ENCODE peak calls at places on chromosomes 13 and 19, in nine cellular contexts. One of them, this sample, is unnamed.

GRCh38 chr13:85772379-85772778 is 26.8 kb downstream of the SLITRK6 start:
- DNase-seq in stimulated activated CD4-positive, alpha-beta T cell treated with anti-CD3 and anti-CD28 coated beads, TNF-alpha, amount 100 ng/mL, for 24 hours: no peak
- DNase-seq in HCT116: no peak
- DNase-seq in glutamatergic neuron: no peak
- DNase-seq in Karpas-422: no peak
- DNase-seq in activated CD4-positive, alpha-beta T cell treated with anti-CD3 and anti-CD28 coated beads, Interleukin-2, amount 50 U/mL, for 48 hours: no peak
- DNase-seq in foreskin fibroblast: no peak
- DNase-seq in posterior vena cava: no peak
- DNase-seq in globus pallidus: no peak
- DNase-seq in this sample: no peak

GRCh38 chr13:113288880-113289279 is 8.2 kb upstream of the LAMP1 start:
- DNase-seq in stimulated activated CD4-positive, alpha-beta T cell treated with anti-CD3 and anti-CD28 coated beads, TNF-alpha, amount 100 ng/mL, for 24 hours: no peak
- DNase-seq in HCT116: no peak
- DNase-seq in glutamatergic neuron: no peak
- DNase-seq in foreskin fibroblast: no peak
- DNase-seq in posterior vena cava: peak; percentile 31
- DNase-seq in activated CD4-positive, alpha-beta T cell treated with anti-CD3 and anti-CD28 coated beads, Interleukin-2, amount 50 U/mL, for 48 hours: no peak
- DNase-seq in globus pallidus: no peak
- DNase-seq in Karpas-422: no peak
- DNase-seq in this sample: no peak

GRCh38 chr13:74325106-74325505 is 190.9 kb upstream of the KLF12 start:
- DNase-seq in HCT116: no peak
- DNase-seq in Karpas-422: no peak
- DNase-seq in foreskin fibroblast: peak; percentile 90
- DNase-seq in glutamatergic neuron: no peak
- DNase-seq in posterior vena cava: no peak
- DNase-seq in globus pallidus: peak; percentile 43
- DNase-seq in activated CD4-positive, alpha-beta T cell treated with anti-CD3 and anti-CD28 coated beads, Interleukin-2, amount 50 U/mL, for 48 hours: no peak
- DNase-seq in stimulated activated CD4-positive, alpha-beta T cell treated with anti-CD3 and anti-CD28 coated beads, TNF-alpha, amount 100 ng/mL, for 24 hours: no peak
- DNase-seq in this sample: no peak

GRCh38 chr13:87622921-87623320 is 48.2 kb upstream of the SLITRK5 start:
- DNase-seq in activated CD4-positive, alpha-beta T cell treated with anti-CD3 and anti-CD28 coated beads, Interleukin-2, amount 50 U/mL, for 48 hours: no peak
- DNase-seq in Karpas-422: no peak
- DNase-seq in posterior vena cava: no peak
- DNase-seq in globus pallidus: peak; percentile 7
- DNase-seq in glutamatergic neuron: no peak
- DNase-seq in stimulated activated CD4-positive, alpha-beta T cell treated with anti-CD3 and anti-CD28 coated beads, TNF-alpha, amount 100 ng/mL, for 24 hours: no peak
- DNase-seq in foreskin fibroblast: no peak
- DNase-seq in HCT116: no peak
- DNase-seq in this sample: no peak

GRCh38 chr19:33687761-33688656 is 66.3 kb downstream of the CHST8 start:
- DNase-seq in glutamatergic neuron: peak; percentile 74
- DNase-seq in globus pallidus: no peak
- DNase-seq in activated CD4-positive, alpha-beta T cell treated with anti-CD3 and anti-CD28 coated beads, Interleukin-2, amount 50 U/mL, for 48 hours: no peak
- DNase-seq in stimulated activated CD4-positive, alpha-beta T cell treated with anti-CD3 and anti-CD28 coated beads, TNF-alpha, amount 100 ng/mL, for 24 hours: no peak
- DNase-seq in foreskin fibroblast: no peak
- DNase-seq in Karpas-422: no peak
- DNase-seq in posterior vena cava: peak; percentile 53
- DNase-seq in HCT116: no peak
- DNase-seq in this sample: no peak

GRCh38 chr13:42626461-42626860 is 52.5 kb downstream of the TNFSF11 start:
- DNase-seq in Karpas-422: no peak
- DNase-seq in HCT116: no peak
- DNase-seq in globus pallidus: no peak
- DNase-seq in glutamatergic neuron: no peak
- DNase-seq in activated CD4-positive, alpha-beta T cell treated with anti-CD3 and anti-CD28 coated beads, Interleukin-2, amount 50 U/mL, for 48 hours: no peak
- DNase-seq in foreskin fibroblast: no peak
- DNase-seq in posterior vena cava: no peak
- DNase-seq in stimulated activated CD4-positive, alpha-beta T cell treated with anti-CD3 and anti-CD28 coated beads, TNF-alpha, amount 100 ng/mL, for 24 hours: no peak
- DNase-seq in this sample: no peak

GRCh38 chr19:5451494-5451893 is 3.7 kb upstream of the ZNRF4 start:
- DNase-seq in HCT116: no peak
- DNase-seq in globus pallidus: peak; percentile 31
- DNase-seq in Karpas-422: peak; percentile 29
- DNase-seq in glutamatergic neuron: no peak
- DNase-seq in foreskin fibroblast: no peak
- DNase-seq in posterior vena cava: no peak
- DNase-seq in activated CD4-positive, alpha-beta T cell treated with anti-CD3 and anti-CD28 coated beads, Interleukin-2, amount 50 U/mL, for 48 hours: no peak
- DNase-seq in stimulated activated CD4-positive, alpha-beta T cell treated with anti-CD3 and anti-CD28 coated beads, TNF-alpha, amount 100 ng/mL, for 24 hours: no peak
- DNase-seq in this sample: no peak

GRCh38 chr19:29528350-29528945 is 2.7 kb downstream of the VSTM2B start:
- DNase-seq in Karpas-422: peak; percentile 80
- DNase-seq in foreskin fibroblast: peak; percentile 85
- DNase-seq in HCT116: peak; percentile 31
- DNase-seq in globus pallidus: peak; percentile 81
- DNase-seq in glutamatergic neuron: peak; percentile 92
- DNase-seq in stimulated activated CD4-positive, alpha-beta T cell treated with anti-CD3 and anti-CD28 coated beads, TNF-alpha, amount 100 ng/mL, for 24 hours: peak; percentile 20
- DNase-seq in posterior vena cava: peak; percentile 89
- DNase-seq in activated CD4-positive, alpha-beta T cell treated with anti-CD3 and anti-CD28 coated beads, Interleukin-2, amount 50 U/mL, for 48 hours: peak; percentile 77
- DNase-seq in this sample: peak; percentile 94

GRCh38 chr13:99034333-99035085 is 56.6 kb upstream of the DOCK9 start:
- DNase-seq in activated CD4-positive, alpha-beta T cell treated with anti-CD3 and anti-CD28 coated beads, Interleukin-2, amount 50 U/mL, for 48 hours: no peak
- DNase-seq in Karpas-422: no peak
- DNase-seq in HCT116: no peak
- DNase-seq in glutamatergic neuron: no peak
- DNase-seq in stimulated activated CD4-positive, alpha-beta T cell treated with anti-CD3 and anti-CD28 coated beads, TNF-alpha, amount 100 ng/mL, for 24 hours: no peak
- DNase-seq in foreskin fibroblast: no peak
- DNase-seq in posterior vena cava: no peak
- DNase-seq in globus pallidus: no peak
- DNase-seq in this sample: no peak

GRCh38 chr19:45162464-45163143 is 1.8 kb upstream of the NKPD1 start:
- DNase-seq in activated CD4-positive, alpha-beta T cell treated with anti-CD3 and anti-CD28 coated beads, Interleukin-2, amount 50 U/mL, for 48 hours: no peak
- DNase-seq in posterior vena cava: no peak
- DNase-seq in globus pallidus: no peak
- DNase-seq in glutamatergic neuron: no peak
- DNase-seq in HCT116: no peak
- DNase-seq in foreskin fibroblast: no peak
- DNase-seq in Karpas-422: no peak
- DNase-seq in stimulated activated CD4-positive, alpha-beta T cell treated with anti-CD3 and anti-CD28 coated beads, TNF-alpha, amount 100 ng/mL, for 24 hours: no peak
- DNase-seq in this sample: peak; percentile 93

GRCh38 chr13:60463787-60464186 is 66.8 kb downstream of the TDRD3 start:
- DNase-seq in Karpas-422: no peak
- DNase-seq in foreskin fibroblast: no peak
- DNase-seq in globus pallidus: no peak
- DNase-seq in stimulated activated CD4-positive, alpha-beta T cell treated with anti-CD3 and anti-CD28 coated beads, TNF-alpha, amount 100 ng/mL, for 24 hours: no peak
- DNase-seq in activated CD4-positive, alpha-beta T cell treated with anti-CD3 and anti-CD28 coated beads, Interleukin-2, amount 50 U/mL, for 48 hours: no peak
- DNase-seq in HCT116: no peak
- DNase-seq in posterior vena cava: no peak
- DNase-seq in glutamatergic neuron: no peak
- DNase-seq in this sample: no peak

GRCh38 chr13:19618925-19619324 is 14.5 kb upstream of the MPHOSPH8 start:
- DNase-seq in HCT116: peak; percentile 35
- DNase-seq in glutamatergic neuron: no peak
- DNase-seq in activated CD4-positive, alpha-beta T cell treated with anti-CD3 and anti-CD28 coated beads, Interleukin-2, amount 50 U/mL, for 48 hours: no peak
- DNase-seq in foreskin fibroblast: peak; percentile 73
- DNase-seq in Karpas-422: peak; percentile 75
- DNase-seq in globus pallidus: no peak
- DNase-seq in posterior vena cava: no peak
- DNase-seq in stimulated activated CD4-positive, alpha-beta T cell treated with anti-CD3 and anti-CD28 coated beads, TNF-alpha, amount 100 ng/mL, for 24 hours: no peak
- DNase-seq in this sample: no peak

GRCh38 chr19:8575467-8575997 is 1.7 kb downstream of the MYO1F start:
- DNase-seq in HCT116: no peak
- DNase-seq in activated CD4-positive, alpha-beta T cell treated with anti-CD3 and anti-CD28 coated beads, Interleukin-2, amount 50 U/mL, for 48 hours: peak; percentile 33
- DNase-seq in foreskin fibroblast: peak; percentile 27
- DNase-seq in glutamatergic neuron: no peak
- DNase-seq in Karpas-422: no peak
- DNase-seq in stimulated activated CD4-positive, alpha-beta T cell treated with anti-CD3 and anti-CD28 coated beads, TNF-alpha, amount 100 ng/mL, for 24 hours: no peak
- DNase-seq in posterior vena cava: no peak
- DNase-seq in globus pallidus: no peak
- DNase-seq in this sample: no peak

GRCh38 chr19:47231215-47232054 is 436 bp upstream of the BBC3 start:
- DNase-seq in Karpas-422: peak; percentile 84
- DNase-seq in posterior vena cava: peak; percentile 96
- DNase-seq in HCT116: no peak
- DNase-seq in foreskin fibroblast: peak; percentile 96
- DNase-seq in globus pallidus: peak; percentile 74
- DNase-seq in activated CD4-positive, alpha-beta T cell treated with anti-CD3 and anti-CD28 coated beads, Interleukin-2, amount 50 U/mL, for 48 hours: peak; percentile 89
- DNase-seq in glutamatergic neuron: peak; percentile 85
- DNase-seq in stimulated activated CD4-positive, alpha-beta T cell treated with anti-CD3 and anti-CD28 coated beads, TNF-alpha, amount 100 ng/mL, for 24 hours: peak; percentile 68
- DNase-seq in this sample: no peak

GRCh38 chr19:35153701-35154534 is 617 bp upstream of the FXYD5 start:
- DNase-seq in activated CD4-positive, alpha-beta T cell treated with anti-CD3 and anti-CD28 coated beads, Interleukin-2, amount 50 U/mL, for 48 hours: peak; percentile 82
- DNase-seq in HCT116: no peak
- DNase-seq in globus pallidus: no peak
- DNase-seq in foreskin fibroblast: peak; percentile 72
- DNase-seq in posterior vena cava: no peak
- DNase-seq in glutamatergic neuron: peak; percentile 74
- DNase-seq in Karpas-422: peak; percentile 81
- DNase-seq in stimulated activated CD4-positive, alpha-beta T cell treated with anti-CD3 and anti-CD28 coated beads, TNF-alpha, amount 100 ng/mL, for 24 hours: peak; percentile 66
- DNase-seq in this sample: no peak

GRCh38 chr13:99269627-99270252 is 11.6 kb upstream of the GPR18 start:
- DNase-seq in stimulated activated CD4-positive, alpha-beta T cell treated with anti-CD3 and anti-CD28 coated beads, TNF-alpha, amount 100 ng/mL, for 24 hours: no peak
- DNase-seq in HCT116: peak; percentile 38
- DNase-seq in foreskin fibroblast: peak; percentile 82
- DNase-seq in activated CD4-positive, alpha-beta T cell treated with anti-CD3 and anti-CD28 coated beads, Interleukin-2, amount 50 U/mL, for 48 hours: no peak
- DNase-seq in glutamatergic neuron: no peak
- DNase-seq in Karpas-422: peak; percentile 81
- DNase-seq in globus pallidus: peak; percentile 57
- DNase-seq in posterior vena cava: no peak
- DNase-seq in this sample: no peak

GRCh38 chr13:53159439-53159838 is 130.8 kb downstream of the OLFM4 start:
- DNase-seq in activated CD4-positive, alpha-beta T cell treated with anti-CD3 and anti-CD28 coated beads, Interleukin-2, amount 50 U/mL, for 48 hours: no peak
- DNase-seq in Karpas-422: no peak
- DNase-seq in stimulated activated CD4-positive, alpha-beta T cell treated with anti-CD3 and anti-CD28 coated beads, TNF-alpha, amount 100 ng/mL, for 24 hours: no peak
- DNase-seq in HCT116: no peak
- DNase-seq in posterior vena cava: no peak
- DNase-seq in foreskin fibroblast: no peak
- DNase-seq in glutamatergic neuron: peak; percentile 36
- DNase-seq in globus pallidus: no peak
- DNase-seq in this sample: no peak

GRCh38 chr19:33950141-33950805 is 153.6 kb downstream of the KCTD15 start:
- DNase-seq in activated CD4-positive, alpha-beta T cell treated with anti-CD3 and anti-CD28 coated beads, Interleukin-2, amount 50 U/mL, for 48 hours: no peak
- DNase-seq in Karpas-422: no peak
- DNase-seq in HCT116: no peak
- DNase-seq in posterior vena cava: no peak
- DNase-seq in globus pallidus: no peak
- DNase-seq in foreskin fibroblast: no peak
- DNase-seq in glutamatergic neuron: no peak
- DNase-seq in stimulated activated CD4-positive, alpha-beta T cell treated with anti-CD3 and anti-CD28 coated beads, TNF-alpha, amount 100 ng/mL, for 24 hours: no peak
- DNase-seq in this sample: no peak

GRCh38 chr13:63408227-63409202 is 1992.9 kb upstream of the PCDH20 start:
- DNase-seq in stimulated activated CD4-positive, alpha-beta T cell treated with anti-CD3 and anti-CD28 coated beads, TNF-alpha, amount 100 ng/mL, for 24 hours: no peak
- DNase-seq in Karpas-422: no peak
- DNase-seq in activated CD4-positive, alpha-beta T cell treated with anti-CD3 and anti-CD28 coated beads, Interleukin-2, amount 50 U/mL, for 48 hours: no peak
- DNase-seq in HCT116: no peak
- DNase-seq in globus pallidus: no peak
- DNase-seq in posterior vena cava: no peak
- DNase-seq in foreskin fibroblast: peak; percentile 80
- DNase-seq in glutamatergic neuron: no peak
- DNase-seq in this sample: no peak

GRCh38 chr19:32809254-32809653 is 60.3 kb downstream of the SLC7A9 start:
- DNase-seq in globus pallidus: no peak
- DNase-seq in posterior vena cava: no peak
- DNase-seq in activated CD4-positive, alpha-beta T cell treated with anti-CD3 and anti-CD28 coated beads, Interleukin-2, amount 50 U/mL, for 48 hours: no peak
- DNase-seq in foreskin fibroblast: no peak
- DNase-seq in stimulated activated CD4-positive, alpha-beta T cell treated with anti-CD3 and anti-CD28 coated beads, TNF-alpha, amount 100 ng/mL, for 24 hours: no peak
- DNase-seq in HCT116: no peak
- DNase-seq in glutamatergic neuron: no peak
- DNase-seq in Karpas-422: peak; percentile 30
- DNase-seq in this sample: no peak

GRCh38 chr13:100363351-100363750 is 225.2 kb downstream of the GGACT start:
- DNase-seq in posterior vena cava: no peak
- DNase-seq in globus pallidus: no peak
- DNase-seq in stimulated activated CD4-positive, alpha-beta T cell treated with anti-CD3 and anti-CD28 coated beads, TNF-alpha, amount 100 ng/mL, for 24 hours: no peak
- DNase-seq in foreskin fibroblast: peak; percentile 73
- DNase-seq in activated CD4-positive, alpha-beta T cell treated with anti-CD3 and anti-CD28 coated beads, Interleukin-2, amount 50 U/mL, for 48 hours: no peak
- DNase-seq in HCT116: peak; percentile 19
- DNase-seq in Karpas-422: no peak
- DNase-seq in glutamatergic neuron: no peak
- DNase-seq in this sample: no peak